ENCODE peak calls at places on chromosomes 12 and 14, in six cellular contexts. Z is HFFc6; C is effector CD8-positive, alpha-beta T cell; W is C1 segment of cervical spinal cord; O is cardiac fibroblast; V is fibroblast of gingiva. G is an unnamed sample.

GRCh38 chr14:21940887-21941855 is 267.6 kb upstream of the OR4E1 start:
- DNase-seq in Z (no peak), C (peak), W (no peak), O (peak), V (no peak), G (peak)

GRCh38 chr14:64444984-64445845 is 20.1 kb upstream of the AKAP5 start:
- DNase-seq in Z (no peak), C (no peak), W (no peak), O (peak), V (peak), G (peak)

GRCh38 chr12:106907411-106907810 is 48.3 kb upstream of the TMEM263 start:
- DNase-seq in Z (no peak), C (no peak), W (no peak), O (no peak), V (no peak), G (no peak)

GRCh38 chr12:123894823-123895338 is 77.8 kb downstream of the CCDC92 start:
- DNase-seq in Z (no peak), C (no peak), W (no peak), O (no peak), V (no peak), G (no peak)

GRCh38 chr12:47767197-47767724 is 5.8 kb upstream of the SLC48A1 start:
- DNase-seq in Z (no peak), C (peak), W (peak), O (peak), V (no peak), G (no peak)

GRCh38 chr14:93963692-93964091 is 12.7 kb downstream of the ASB2 start:
- DNase-seq in Z (no peak), C (no peak), W (no peak), O (no peak), V (no peak), G (no peak)

GRCh38 chr14:106318700-106319099 is 792.3 kb downstream of the TMEM121 start:
- DNase-seq in Z (no peak), C (peak), W (no peak), O (no peak), V (no peak), G (peak)

GRCh38 chr12:78865297-78865955 is 852 bp downstream of the SYT1 start:
- DNase-seq in Z (no peak), C (no peak), W (no peak), O (no peak), V (no peak), G (peak)

GRCh38 chr14:64561631-64562030 is 11.9 kb downstream of the PPP1R36 start:
- DNase-seq in Z (no peak), C (no peak), W (no peak), O (peak), V (no peak), G (no peak)

GRCh38 chr14:89447182-89447970 is 30.3 kb upstream of the FOXN3 start:
- DNase-seq in Z (no peak), C (no peak), W (no peak), O (no peak), V (no peak), G (no peak)

GRCh38 chr12:47686645-47687240 is 19.1 kb downstream of the RPAP3 start:
- DNase-seq in Z (peak), C (no peak), W (peak), O (peak), V (peak), G (peak)

GRCh38 chr14:65373671-65374039 is 38.9 kb upstream of the FUT8 start:
- DNase-seq in Z (no peak), C (no peak), W (peak), O (peak), V (peak), G (no peak)

GRCh38 chr12:52130695-52131094 is 51.2 kb downstream of the SMIM41 start:
- DNase-seq in Z (no peak), C (no peak), W (no peak), O (no peak), V (no peak), G (no peak)

GRCh38 chr12:92551853-92552397 is 150.9 kb upstream of the PLEKHG7 start:
- DNase-seq in Z (peak), C (no peak), W (no peak), O (no peak), V (peak), G (no peak)

GRCh38 chr12:57224973-57225679 is 4.4 kb upstream of the SHMT2 start:
- DNase-seq in Z (no peak), C (peak), W (no peak), O (peak), V (no peak), G (no peak)

GRCh38 chr14:69038449-69039286 is 59.6 kb upstream of the ACTN1 start:
- DNase-seq in Z (peak), C (no peak), W (no peak), O (peak), V (no peak), G (peak)

GRCh38 chr14:84797326-84797725 is 732.6 kb upstream of the FLRT2 start:
- DNase-seq in Z (no peak), C (no peak), W (no peak), O (no peak), V (no peak), G (no peak)

GRCh38 chr12:118842753-118843335 is 138.5 kb upstream of the SRRM4 start:
- DNase-seq in Z (no peak), C (no peak), W (no peak), O (no peak), V (no peak), G (no peak)

GRCh38 chr12:48542300-48542928 is 17.0 kb downstream of the OR8S1 start:
- DNase-seq in Z (peak), C (peak), W (peak), O (peak), V (no peak), G (peak)

GRCh38 chr14:64861916-64862315 is 17.8 kb downstream of the SPTB start:
- DNase-seq in Z (no peak), C (no peak), W (no peak), O (no peak), V (no peak), G (no peak)

GRCh38 chr14:63563370-63564026 is 20.3 kb upstream of the PPP2R5E start:
- DNase-seq in Z (peak), C (no peak), W (no peak), O (peak), V (no peak), G (no peak)

GRCh38 chr14:36478782-36479181 is 41.2 kb downstream of the NKX2-1 start:
- DNase-seq in Z (peak), C (no peak), W (no peak), O (no peak), V (no peak), G (no peak)

GRCh38 chr12:27896419-27896990 is 76.0 kb downstream of the PTHLH start:
- DNase-seq in Z (no peak), C (no peak), W (no peak), O (no peak), V (no peak), G (no peak)

G was measured in A673.